ENCODE peak calls at places on chromosomes 16 and 17, in nine cellular contexts. L is left ventricle myocardium inferior; G is heart right ventricle; V is tibial nerve; U is cardiac muscle cell; Y is CD8-positive, alpha-beta T cell; B is esophagus muscularis mucosa; H is kidney; T is breast epithelium. K is an unnamed sample.

GRCh38 chr17:35245196-35245486 is 2.3 kb downstream of the SLFN5 start:
- DNase-seq in L (no peak), G (no peak), V (no peak), U (peak; percentile 91), Y (no peak), B (no peak), H (no peak), T (no peak), K (no peak)

GRCh38 chr17:65229596-65229995 is 92.4 kb downstream of the RGS9 start:
- DNase-seq in L (no peak), G (no peak), V (no peak), U (no peak), Y (no peak), B (no peak), H (no peak), T (no peak), K (no peak)

GRCh38 chr16:24346734-24347133 is 90.6 kb downstream of the CACNG3 start:
- DNase-seq in L (no peak), G (no peak), V (no peak), U (no peak), Y (no peak), B (no peak), H (no peak), T (no peak), K (no peak)

GRCh38 chr17:82458885-82459424 is 414 bp downstream of the NARF start:
- DNase-seq in L (no peak), G (no peak), V (no peak), U (peak; percentile 31), Y (no peak), B (no peak), H (peak; percentile 86), T (no peak), K (no peak)

GRCh38 chr16:47732122-47732805 is 271.1 kb downstream of the PHKB start:
- DNase-seq in L (no peak), G (no peak), V (no peak), U (peak; percentile 72), Y (no peak), B (peak; percentile 17), H (no peak), T (no peak), K (no peak)

GRCh38 chr16:353404-354285 is 1.1 kb upstream of the AXIN1 start:
- DNase-seq in L (no peak), G (no peak), V (no peak), U (no peak), Y (no peak), B (no peak), H (peak; percentile 87), T (no peak), K (no peak)

GRCh38 chr16:66735891-66736290 is 15.5 kb downstream of the DYNC1LI2 start:
- DNase-seq in L (no peak), G (no peak), V (no peak), U (no peak), Y (no peak), B (no peak), H (no peak), T (no peak), K (no peak)

GRCh38 chr17:44828919-44829557 is 1.0 kb downstream of the GJC1 start:
- DNase-seq in L (no peak), G (no peak), V (no peak), U (peak; percentile 45), Y (no peak), B (no peak), H (no peak), T (no peak), K (no peak)

GRCh38 chr17:80028030-80028429 is 7.6 kb downstream of the TBC1D16 start:
- DNase-seq in L (no peak), G (no peak), V (no peak), U (no peak), Y (no peak), B (no peak), H (no peak), T (no peak), K (no peak)

GRCh38 chr16:57658878-57659674 is 9.0 kb upstream of the ADGRG3 start:
- DNase-seq in L (no peak), G (no peak), V (no peak), U (no peak), Y (no peak), B (no peak), H (peak; percentile 61), T (no peak), K (no peak)

GRCh38 chr17:39926588-39927100 is 757 bp downstream of the ORMDL3 start:
- DNase-seq in L (peak; percentile 33), G (peak; percentile 41), V (no peak), U (peak; percentile 69), Y (peak; percentile 55), B (no peak), H (peak; percentile 85), T (no peak), K (peak; percentile 75)

GRCh38 chr17:75996665-75997590 is 3.7 kb upstream of the CDK3 start:
- DNase-seq in L (no peak), G (peak; percentile 31), V (no peak), U (peak; percentile 71), Y (no peak), B (no peak), H (peak; percentile 66), T (no peak), K (no peak)

GRCh38 chr17:29927546-29927945 is 2.5 kb downstream of the SSH2 start:
- DNase-seq in L (no peak), G (no peak), V (no peak), U (peak; percentile 47), Y (no peak), B (no peak), H (no peak), T (no peak), K (no peak)

GRCh38 chr16:84881702-84882521 is 62.1 kb downstream of the CRISPLD2 start:
- DNase-seq in L (no peak), G (peak; percentile 31), V (no peak), U (peak; percentile 88), Y (no peak), B (no peak), H (no peak), T (no peak), K (no peak)

GRCh38 chr17:39328815-39329214 is 72.6 kb downstream of the FBXL20 start:
- DNase-seq in L (no peak), G (no peak), V (no peak), U (no peak), Y (no peak), B (no peak), H (no peak), T (no peak), K (no peak)

GRCh38 chr16:12341423-12341822 is 364.9 kb downstream of the SNX29 start:
- DNase-seq in L (no peak), G (no peak), V (no peak), U (no peak), Y (no peak), B (no peak), H (no peak), T (no peak), K (no peak)

GRCh38 chr17:21676281-21677111 is 15.8 kb upstream of the KCNJ18 start:
- DNase-seq in L (no peak), G (no peak), V (no peak), U (no peak), Y (no peak), B (no peak), H (peak; percentile 79), T (peak; percentile 53), K (peak; percentile 62)
- H3K9me3 ChIP-seq in L (no peaks in the 10 kb centered on the region), G (no peaks in the 10 kb centered on the region), V (no peaks in the 10 kb centered on the region), U (no peaks in the 10 kb centered on the region), Y (no peaks in the 10 kb centered on the region), B (no peaks in the 10 kb centered on the region), H (no peaks in the 10 kb centered on the region), T (peaks cover 10% of the 10 kb centered on the region), K (no peaks in the 10 kb centered on the region)

DNA sequence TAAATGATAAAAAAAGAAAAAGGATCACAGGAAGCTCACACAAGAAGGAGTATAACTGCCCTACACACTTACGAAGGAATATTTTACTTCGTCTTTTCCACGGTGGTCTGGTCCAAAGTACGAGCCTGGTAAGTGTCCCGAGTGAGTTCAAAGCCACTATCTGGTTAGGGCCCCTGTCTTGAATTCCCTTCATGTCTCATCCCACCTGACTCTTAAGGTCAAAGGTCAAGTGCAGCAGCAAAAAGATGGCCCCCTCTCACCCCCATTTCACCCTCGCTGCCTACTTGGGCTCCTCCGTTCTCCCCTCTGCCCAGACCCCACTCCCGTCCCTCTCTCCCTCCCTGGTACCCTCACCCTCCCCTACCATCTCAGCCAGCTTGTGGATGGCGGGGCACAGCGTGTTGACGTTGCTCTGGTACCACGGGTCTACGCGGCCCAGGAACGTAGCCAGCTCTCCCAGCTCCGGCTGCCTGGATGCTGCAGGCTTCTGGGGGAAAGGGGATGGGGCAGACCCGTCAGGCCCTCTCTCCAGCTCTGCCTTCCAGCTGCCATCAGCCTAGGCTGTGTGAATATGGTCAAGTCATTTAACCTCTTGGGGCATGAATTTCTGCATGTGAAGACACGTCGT is 27.8 kb upstream of the MFSD6L start:
- DNase-seq in L (no peak), G (no peak), V (no peak), U (no peak), Y (no peak), B (peak; percentile 26), H (no peak), T (no peak), K (no peak)
- H3K27ac ChIP-seq in L (no peak overlapping the region), G (no peak overlapping the region), V (no peak overlapping the region), U (no peak overlapping the region), Y (no peak overlapping the region), B (no peak overlapping the region), H (no peak overlapping the region), T (no peak overlapping the region), K (no peak overlapping the region)

GRCh38 chr17:56908061-56908542 is 5.7 kb downstream of the TRIM25 start:
- DNase-seq in L (peak; percentile 65), G (peak; percentile 24), V (no peak), U (no peak), Y (peak; percentile 16), B (peak; percentile 84), H (no peak), T (no peak), K (no peak)

GRCh38 chr17:56913000-56913866 is 616 bp downstream of the TRIM25 start:
- DNase-seq in L (no peak), G (no peak), V (no peak), U (peak; percentile 12), Y (no peak), B (no peak), H (peak; percentile 79), T (peak; percentile 54), K (no peak)

GRCh38 chr17:56910509-56911235 is 3.2 kb downstream of the TRIM25 start:
- DNase-seq in L (no peak), G (no peak), V (no peak), U (no peak), Y (no peak), B (no peak), H (no peak), T (no peak), K (no peak)

GRCh38 chr17:56912105-56912999 is 1.5 kb downstream of the TRIM25 start:
- DNase-seq in L (peak; percentile 37), G (peak; percentile 15), V (peak; percentile 31), U (peak; percentile 27), Y (no peak), B (no peak), H (no peak), T (no peak), K (no peak)

GRCh38 chr17:56909742-56910508 is 3.9 kb downstream of the TRIM25 start:
- DNase-seq in L (no peak), G (peak; percentile 29), V (no peak), U (no peak), Y (no peak), B (no peak), H (no peak), T (no peak), K (no peak)
- H3K4me3 ChIP-seq in L (peak overlapping the region; percentile 95), G (no peak overlapping the region), V (no peak overlapping the region), U (no peak overlapping the region), Y (no peak overlapping the region), B (no peak overlapping the region), H (no peak overlapping the region), T (peak overlapping the region; percentile 7), K (peak overlapping the region; percentile 5)

GRCh38 chr16:31767267-31767666 is 106.3 kb upstream of the ZNF267 start:
- DNase-seq in L (no peak), G (no peak), V (no peak), U (no peak), Y (no peak), B (no peak), H (no peak), T (no peak), K (no peak)
- H3K9me3 ChIP-seq in L (peaks cover 100% of the 10 kb centered on the region), G (peaks cover 90% of the 10 kb centered on the region), V (no peaks in the 10 kb centered on the region), U (peaks cover 5% of the 10 kb centered on the region), Y (peaks cover 53% of the 10 kb centered on the region), B (peaks cover 96% of the 10 kb centered on the region), H (peaks cover 61% of the 10 kb centered on the region), T (peaks cover 98% of the 10 kb centered on the region), K (peaks cover 73% of the 10 kb centered on the region)

K was measured in ascending aorta.